ENCODE peak calls at places on chromosomes 4 and X, in four cellular contexts. L is Peyer's patch, K is WTC11, T is mesothelial cell of epicardium. P is an unnamed sample.

GRCh38 chr4:108834167-108834566 is 71.3 kb upstream of the ETNPPL start:
- DNase-seq in L (no peak), K (no peak), T (no peak), P (peak)

GRCh38 chr4:43718369-43718768 is 730.2 kb downstream of the KCTD8 start:
- DNase-seq in L (no peak), K (no peak), T (no peak), P (no peak)

GRCh38 chr4:158644755-158645154 is 26.9 kb downstream of the C4orf46 start:
- DNase-seq in L (no peak), K (no peak), T (no peak), P (no peak)

GRCh38 chrX:153608821-153609220 is 9.9 kb upstream of the CCNQ start:
- DNase-seq in L (no peak), K (no peak), T (no peak), P (no peak)

GRCh38 chrX:119145241-119145653 is 17.6 kb upstream of the KIAA1210 start:
- DNase-seq in L (no peak), K (peak), T (no peak), P (peak)

GRCh38 chrX:38717871-38718270 is 83.4 kb upstream of the MID1IP1 start:
- DNase-seq in L (no peak), K (no peak), T (no peak), P (peak)

GRCh38 chr4:78320353-78320935 is 231.1 kb upstream of the ANXA3 start:
- DNase-seq in L (no peak), K (no peak), T (no peak), P (no peak)

GRCh38 chrX:48890934-48891401 is 6.6 kb downstream of the TIMM17B start:
- DNase-seq in L (no peak), K (peak), T (no peak), P (no peak)

GRCh38 chrX:13487731-13488505 is 81.5 kb upstream of the EGFL6 start:
- DNase-seq in L (no peak), K (peak), T (no peak), P (peak)

GRCh38 chrX:1169198-1169597 is 43.3 kb downstream of the CRLF2 start:
- DNase-seq in L (no peak), K (no peak), T (no peak), P (no peak)

GRCh38 chr4:8390604-8391003 is 49.9 kb downstream of the ACOX3 start:
- DNase-seq in L (no peak), K (no peak), T (no peak), P (no peak)

GRCh38 chrX:150573702-150574101 is 5.3 kb downstream of the MTM1 start:
- DNase-seq in L (no peak), K (no peak), T (no peak), P (no peak)

GRCh38 chrX:24676403-24677024 is 17.2 kb upstream of the POLA1 start:
- DNase-seq in L (no peak), K (no peak), T (no peak), P (peak)

GRCh38 chr4:74549936-74550335 is 105.0 kb downstream of the AREG start:
- DNase-seq in L (no peak), K (no peak), T (no peak), P (no peak)

GRCh38 chr4:11640584-11640983 is 211.9 kb upstream of the HS3ST1 start:
- DNase-seq in L (no peak), K (no peak), T (no peak), P (no peak)

GRCh38 chrX:128619490-128619889 is 567.3 kb upstream of the ACTRT1 start:
- DNase-seq in L (no peak), K (no peak), T (no peak), P (no peak)
- TF ChIP-seq CTCF in L (no peak), K (no peak), T (no peak), P (no peak)

DNA sequence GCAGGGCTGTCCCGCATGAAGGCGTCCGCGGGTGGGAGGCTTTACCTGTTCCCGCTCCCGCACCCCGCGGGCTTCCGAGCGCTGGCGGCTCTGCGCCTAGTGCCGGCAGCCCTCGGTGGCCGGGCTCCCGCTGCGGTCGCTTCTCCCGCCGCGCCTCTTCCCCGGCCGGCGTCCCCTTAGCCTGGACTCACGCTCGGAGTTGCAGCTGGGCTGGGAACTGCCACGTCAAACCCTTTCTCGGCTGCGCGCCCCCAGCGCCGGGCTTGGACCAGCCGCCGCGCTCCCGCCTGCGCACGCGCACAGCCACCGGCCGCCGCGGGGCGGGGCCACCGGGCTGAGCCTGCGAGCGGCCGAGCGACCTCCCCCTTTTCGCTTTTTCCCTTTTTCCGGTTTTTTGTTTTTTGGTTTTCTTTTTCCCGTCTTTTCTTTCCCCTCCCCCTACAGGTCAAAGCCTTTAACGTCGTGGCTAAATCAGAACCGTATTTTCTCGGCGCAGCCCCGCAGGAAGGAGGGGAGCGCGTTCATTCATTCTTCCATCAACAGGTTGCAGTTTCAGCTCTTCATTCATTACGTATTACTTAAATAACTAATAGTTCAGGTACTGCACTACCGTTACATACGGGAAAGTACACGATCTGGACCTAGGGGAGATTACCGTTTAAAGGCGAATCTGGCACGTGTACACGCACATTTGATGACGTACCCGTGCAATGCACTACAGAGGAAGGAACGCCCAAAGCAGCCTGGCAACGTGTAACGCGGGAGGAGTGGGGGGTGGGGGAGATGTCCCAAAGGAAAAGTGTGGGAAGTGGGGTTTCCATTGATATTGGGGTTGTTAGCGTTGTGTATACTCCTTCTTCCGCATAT is at the start of gene SEC24D:
- DNase-seq in L (peak), K (peak), T (peak), P (peak)
- TF ChIP-seq CTCF in L (no peak), K (no peak), T (peak), P (no peak)

DNA sequence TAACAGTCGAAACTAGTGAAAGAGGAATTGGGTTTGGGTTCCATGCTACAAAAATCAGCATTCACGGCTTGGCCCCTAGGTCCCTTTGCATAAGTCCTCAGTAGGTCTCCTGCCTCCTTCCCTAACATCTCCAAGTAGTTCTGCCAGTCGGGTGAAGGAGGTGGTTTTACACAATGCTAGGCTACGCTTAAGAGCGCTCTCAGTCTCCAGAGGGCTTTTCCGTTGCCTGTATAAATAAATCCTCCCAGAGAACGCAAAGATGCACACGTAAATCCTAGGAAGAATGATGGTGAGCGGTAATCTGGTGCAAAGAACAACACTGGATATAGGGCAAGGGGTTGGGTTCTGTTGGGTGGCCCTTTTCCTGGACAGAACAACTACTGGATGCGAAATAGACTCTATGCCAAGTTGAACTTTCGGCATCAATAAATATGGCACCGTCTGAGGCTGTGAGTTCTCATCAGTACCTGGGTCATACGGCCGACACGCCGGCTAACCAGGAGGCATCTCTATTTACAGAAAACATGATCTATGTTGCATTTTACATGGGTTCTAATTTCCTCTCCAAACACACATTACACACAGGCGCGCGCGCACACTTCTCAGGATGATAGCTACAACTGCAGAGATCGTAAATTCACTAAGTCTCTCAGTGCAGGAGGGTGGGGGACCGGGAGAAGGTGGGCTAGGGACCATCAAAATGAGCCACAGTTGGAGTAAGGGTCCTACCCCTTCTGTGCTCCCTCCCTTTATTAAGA is 1.3 kb downstream of the CAMK2D start:
- DNase-seq in L (peak), K (no peak), T (no peak), P (peak)
- TF ChIP-seq CTCF in L (no peak), K (no peak), T (no peak), P (no peak)

DNA sequence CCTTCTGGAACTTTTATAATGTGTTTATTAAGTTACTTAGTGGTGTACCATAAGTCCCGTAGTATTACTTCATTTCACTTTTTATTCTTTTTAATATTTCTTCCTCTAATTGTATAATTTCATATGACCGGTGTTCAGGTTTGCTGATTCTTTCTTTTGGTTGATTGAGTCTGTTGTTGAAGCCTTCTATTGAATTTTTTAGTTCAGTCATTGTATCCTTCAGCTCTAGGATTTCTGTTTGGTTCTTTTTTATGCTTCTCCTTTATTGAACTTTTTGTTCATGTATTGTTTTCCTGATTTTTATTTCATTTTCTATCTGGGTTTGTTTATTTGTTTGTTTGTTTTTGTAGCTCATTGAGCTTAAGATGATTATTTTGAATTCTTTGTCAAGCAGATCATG is 8.8 kb downstream of the CEP44 start:
- DNase-seq in L (no peak), K (no peak), T (no peak), P (no peak)
- TF ChIP-seq CTCF in L (no peak), K (no peak), T (no peak), P (no peak)

DNA sequence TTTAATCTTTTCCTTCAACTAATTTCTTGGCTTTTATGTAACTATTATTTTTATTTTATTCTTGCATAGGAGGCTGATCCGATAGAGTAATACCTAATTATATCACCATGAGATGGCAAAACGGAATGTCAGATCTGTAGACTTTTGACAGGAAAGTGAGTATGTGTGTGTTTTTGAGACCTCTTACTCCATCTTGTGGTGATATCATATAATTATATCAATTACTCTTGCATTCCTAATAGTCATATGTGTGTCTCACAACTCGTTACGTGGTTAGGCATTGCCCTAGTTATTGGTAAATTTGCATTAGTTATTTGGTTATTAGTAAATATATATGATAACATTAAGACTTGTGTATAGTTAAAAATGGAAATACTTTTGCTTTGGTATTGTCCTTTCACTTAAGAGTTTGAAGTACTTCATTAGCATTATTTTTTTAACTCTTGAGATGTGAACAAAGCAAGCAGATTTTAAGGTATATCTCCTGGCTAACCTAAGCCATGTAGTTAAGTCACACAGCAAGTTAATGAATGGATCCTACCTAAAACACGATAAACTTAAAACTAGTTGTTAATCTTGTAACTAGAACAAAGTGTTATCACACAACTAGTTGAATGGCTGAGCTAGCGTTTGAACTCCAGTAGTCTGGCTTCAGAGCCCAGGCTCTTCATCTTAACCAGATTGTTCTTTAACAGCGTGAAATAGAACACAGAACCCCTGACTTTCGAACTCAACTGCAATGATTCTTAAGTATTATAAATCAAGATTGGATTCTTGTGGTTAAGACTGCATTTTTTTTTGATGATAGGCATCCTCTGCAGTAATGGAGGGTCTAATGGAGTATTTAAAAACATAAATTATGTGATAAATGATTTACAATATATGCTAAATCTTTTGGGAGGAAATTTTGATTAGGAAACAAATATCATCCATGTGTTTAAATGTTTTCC is 67.1 kb downstream of the PGRMC2 start:
- DNase-seq in L (no peak), K (no peak), T (no peak), P (peak)
- TF ChIP-seq CTCF in L (peak), K (no peak), T (no peak), P (peak)

DNA sequence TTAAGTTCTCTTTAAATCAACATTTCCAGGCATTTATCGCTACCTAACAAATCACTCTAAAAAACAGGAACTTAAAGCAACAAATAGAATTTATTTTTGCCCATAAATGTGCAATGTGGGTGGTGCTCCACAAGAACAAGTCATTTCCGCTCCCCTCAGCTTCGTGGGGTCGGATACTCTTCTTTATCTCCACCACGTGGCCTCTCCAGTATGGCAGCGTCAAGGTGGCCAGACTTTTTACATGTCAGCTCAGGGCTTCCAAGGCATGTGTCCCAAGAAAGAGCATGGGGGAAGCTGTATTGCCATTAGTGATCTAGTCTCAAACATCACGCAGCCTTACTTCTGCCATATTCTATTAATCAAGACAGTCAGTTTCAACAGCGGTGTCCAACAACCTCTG is 249.2 kb upstream of the NOCT start:
- DNase-seq in L (no peak), K (no peak), T (no peak), P (no peak)
- TF ChIP-seq CTCF in L (no peak), K (no peak), T (no peak), P (no peak)

GRCh38 chrX:114712466-114712865 is 128.6 kb downstream of the HTR2C start:
- DNase-seq in L (no peak), K (no peak), T (no peak), P (no peak)

GRCh38 chrX:114717921-114718320 is 134.0 kb downstream of the HTR2C start:
- DNase-seq in L (no peak), K (peak), T (no peak), P (no peak)
- TF ChIP-seq CTCF in L (no peak), K (no peak), T (peak), P (peak)

GRCh38 chr4:41257257-41257900 is 651 bp downstream of the UCHL1 start:
- DNase-seq in L (peak), K (peak), T (peak), P (peak)

GRCh38 chr4:41257901-41258300 is 1.2 kb downstream of the UCHL1 start:
- DNase-seq in L (no peak), K (no peak), T (no peak), P (no peak)

GRCh38 chr4:41260315-41260714 is 3.6 kb downstream of the UCHL1 start:
- DNase-seq in L (no peak), K (no peak), T (no peak), P (no peak)

GRCh38 chr4:41256740-41257256 is at the start of gene UCHL1:
- DNase-seq in L (no peak), K (peak), T (peak), P (no peak)

DNA sequence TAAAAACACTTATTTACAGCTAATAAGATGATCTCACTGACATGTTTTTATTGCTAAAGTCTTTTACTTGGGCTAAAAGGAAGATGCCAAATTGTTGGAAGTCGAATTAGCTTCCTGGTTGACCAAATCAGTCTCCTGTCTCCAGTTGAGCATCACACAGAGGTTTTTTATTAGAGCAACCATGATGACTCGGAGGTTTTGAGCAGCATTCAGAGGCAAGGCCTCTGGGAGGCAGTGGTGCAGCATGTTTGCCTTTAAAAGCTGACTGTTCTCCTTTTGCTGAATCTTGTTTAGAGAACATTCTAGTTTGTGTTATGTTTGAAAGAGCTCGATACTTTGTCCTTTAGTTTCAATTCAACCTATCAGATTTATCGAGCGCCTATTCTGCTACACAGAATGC is 2.1 kb downstream of the UCHL1 start:
- DNase-seq in L (no peak), K (peak), T (no peak), P (peak)
- TF ChIP-seq CTCF in L (peak), K (no peak), T (no peak), P (peak)

DNA sequence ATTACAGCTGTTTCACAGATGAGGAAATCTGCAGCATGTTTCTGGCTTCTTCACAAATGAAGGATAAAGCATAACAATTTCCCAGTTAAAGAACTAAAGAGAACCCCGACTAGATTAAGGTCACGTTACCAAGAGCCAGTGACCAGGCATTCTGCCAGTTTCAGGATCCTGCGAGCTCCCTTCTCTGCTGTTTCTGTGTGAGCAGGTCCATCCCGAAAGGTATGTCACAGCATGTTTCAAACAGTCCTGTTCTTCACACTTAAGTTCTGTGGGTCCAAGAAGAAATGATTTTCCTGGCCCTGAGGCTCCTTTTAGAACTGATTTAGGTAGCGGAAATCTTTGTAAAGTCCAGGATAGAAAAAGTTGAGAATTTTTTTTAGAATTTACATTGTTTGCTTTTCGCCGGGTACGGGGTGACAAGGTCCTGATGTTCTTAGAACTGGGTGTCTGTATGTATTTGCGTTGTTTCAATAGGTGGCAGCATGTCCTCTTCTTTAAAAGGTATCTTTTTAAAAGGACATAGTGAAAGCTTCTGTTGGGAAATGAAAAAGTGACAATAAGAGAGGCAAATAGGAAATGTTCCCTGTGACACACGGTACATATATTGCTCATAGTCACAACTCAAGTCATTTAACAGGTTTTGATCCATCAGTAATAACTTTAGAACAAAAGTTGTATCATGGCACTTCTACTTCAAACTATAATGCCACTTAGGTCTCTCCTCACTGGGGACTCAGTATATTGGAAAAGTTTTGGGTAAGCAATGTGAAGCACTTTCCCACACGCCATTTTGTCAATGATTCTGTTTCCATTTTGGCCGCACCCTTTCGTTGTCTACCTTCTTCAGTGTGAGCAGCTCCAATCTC is 18.4 kb downstream of the IL21 start:
- DNase-seq in L (no peak), K (no peak), T (no peak), P (peak)
- TF ChIP-seq CTCF in L (peak), K (no peak), T (peak), P (peak)